ENCODE peak calls at places on chromosomes 13 and 19, in eight cellular contexts. One of them, this sample, is unnamed.
A peak's percentile ranks its signal among the peaks of the same experiment; 100 is the strongest.

GRCh38 chr13:112172641-112173171 is 105.8 kb downstream of the SOX1 start:
- DNase-seq in HL-60: no peak
- DNase-seq in ovary: no peak
- DNase-seq in hepatocyte: no peak
- DNase-seq in heart right ventricle: no peak
- DNase-seq in GM23338: no peak
- DNase-seq in AG04450: no peak
- DNase-seq in fibroblast of lung: no peak
- DNase-seq in this sample: peak; percentile 36

GRCh38 chr13:114149774-114150740 is 17.6 kb upstream of the RASA3 start:
- DNase-seq in hepatocyte: no peak
- DNase-seq in GM23338: no peak
- DNase-seq in heart right ventricle: no peak
- DNase-seq in HL-60: no peak
- DNase-seq in ovary: no peak
- DNase-seq in fibroblast of lung: no peak
- DNase-seq in AG04450: no peak
- DNase-seq in this sample: peak; percentile 53

GRCh38 chr19:44640518-44640917 is 3.2 kb upstream of the PVR start:
- DNase-seq in GM23338: no peak
- DNase-seq in AG04450: no peak
- DNase-seq in fibroblast of lung: peak; percentile 59
- DNase-seq in heart right ventricle: no peak
- DNase-seq in hepatocyte: no peak
- DNase-seq in ovary: no peak
- DNase-seq in HL-60: no peak
- DNase-seq in this sample: peak; percentile 20

GRCh38 chr19:43700368-43701015 is 15.4 kb upstream of the IRGC start:
- DNase-seq in GM23338: no peak
- DNase-seq in ovary: peak; percentile 23
- DNase-seq in fibroblast of lung: peak; percentile 85
- DNase-seq in HL-60: no peak
- DNase-seq in hepatocyte: no peak
- DNase-seq in heart right ventricle: peak; percentile 76
- DNase-seq in AG04450: peak; percentile 47
- DNase-seq in this sample: peak; percentile 43

GRCh38 chr19:944171-944567 is 18.3 kb downstream of the ARID3A start:
- DNase-seq in heart right ventricle: no peak
- DNase-seq in GM23338: no peak
- DNase-seq in hepatocyte: peak; percentile 85
- DNase-seq in HL-60: peak; percentile 66
- DNase-seq in AG04450: no peak
- DNase-seq in ovary: peak; percentile 89
- DNase-seq in fibroblast of lung: no peak
- DNase-seq in this sample: no peak

GRCh38 chr13:27666951-27667350 is 45.3 kb downstream of the POLR1D start:
- DNase-seq in AG04450: no peak
- DNase-seq in HL-60: no peak
- DNase-seq in ovary: no peak
- DNase-seq in fibroblast of lung: no peak
- DNase-seq in heart right ventricle: no peak
- DNase-seq in GM23338: no peak
- DNase-seq in hepatocyte: no peak
- DNase-seq in this sample: no peak

GRCh38 chr13:45482571-45483173 is 17.9 kb downstream of the COG3 start:
- DNase-seq in fibroblast of lung: peak; percentile 39
- DNase-seq in heart right ventricle: no peak
- DNase-seq in hepatocyte: no peak
- DNase-seq in ovary: no peak
- DNase-seq in HL-60: no peak
- DNase-seq in AG04450: no peak
- DNase-seq in GM23338: no peak
- DNase-seq in this sample: no peak

GRCh38 chr13:29704648-29705047 is 109.2 kb upstream of the SLC7A1 start:
- DNase-seq in hepatocyte: no peak
- DNase-seq in AG04450: no peak
- DNase-seq in HL-60: no peak
- DNase-seq in fibroblast of lung: peak; percentile 24
- DNase-seq in GM23338: no peak
- DNase-seq in ovary: no peak
- DNase-seq in heart right ventricle: no peak
- DNase-seq in this sample: no peak

GRCh38 chr13:100269837-100270236 is 180.9 kb downstream of the PCCA start:
- DNase-seq in fibroblast of lung: peak; percentile 61
- DNase-seq in heart right ventricle: peak; percentile 67
- DNase-seq in ovary: peak; percentile 69
- DNase-seq in hepatocyte: no peak
- DNase-seq in HL-60: no peak
- DNase-seq in AG04450: peak; percentile 34
- DNase-seq in GM23338: no peak
- DNase-seq in this sample: peak; percentile 69

GRCh38 chr19:812049-812816 is 9.5 kb downstream of the PLPPR3 start:
- DNase-seq in heart right ventricle: no peak
- DNase-seq in AG04450: no peak
- DNase-seq in hepatocyte: no peak
- DNase-seq in ovary: no peak
- DNase-seq in fibroblast of lung: no peak
- DNase-seq in HL-60: peak; percentile 91
- DNase-seq in GM23338: peak; percentile 53
- DNase-seq in this sample: no peak

GRCh38 chr13:33100876-33101275 is 84.7 kb downstream of the KL start:
- DNase-seq in AG04450: no peak
- DNase-seq in hepatocyte: no peak
- DNase-seq in GM23338: no peak
- DNase-seq in ovary: no peak
- DNase-seq in heart right ventricle: no peak
- DNase-seq in HL-60: no peak
- DNase-seq in fibroblast of lung: no peak
- DNase-seq in this sample: no peak

GRCh38 chr13:91699863-91700262 is 301.4 kb downstream of the GPC5 start:
- DNase-seq in GM23338: no peak
- DNase-seq in fibroblast of lung: no peak
- DNase-seq in AG04450: no peak
- DNase-seq in heart right ventricle: no peak
- DNase-seq in hepatocyte: no peak
- DNase-seq in HL-60: no peak
- DNase-seq in ovary: no peak
- DNase-seq in this sample: no peak

GRCh38 chr19:3979674-3980352 is 5.5 kb downstream of the EEF2 start:
- DNase-seq in hepatocyte: no peak
- DNase-seq in heart right ventricle: no peak
- DNase-seq in fibroblast of lung: no peak
- DNase-seq in AG04450: no peak
- DNase-seq in GM23338: no peak
- DNase-seq in HL-60: no peak
- DNase-seq in ovary: peak; percentile 30
- DNase-seq in this sample: peak; percentile 56

GRCh38 chr19:5580116-5580515 is 12.4 kb upstream of the TINCR start:
- DNase-seq in HL-60: no peak
- DNase-seq in hepatocyte: no peak
- DNase-seq in GM23338: no peak
- DNase-seq in AG04450: no peak
- DNase-seq in fibroblast of lung: no peak
- DNase-seq in heart right ventricle: no peak
- DNase-seq in ovary: no peak
- DNase-seq in this sample: no peak

GRCh38 chr19:57903298-57904174 is 12.9 kb downstream of the ZNF417 start:
- DNase-seq in GM23338: peak; percentile 73
- DNase-seq in heart right ventricle: no peak
- DNase-seq in AG04450: no peak
- DNase-seq in HL-60: no peak
- DNase-seq in ovary: no peak
- DNase-seq in fibroblast of lung: peak; percentile 21
- DNase-seq in hepatocyte: peak; percentile 46
- DNase-seq in this sample: no peak

GRCh38 chr19:38056646-38057045 is 149.6 kb downstream of the SIPA1L3 start:
- DNase-seq in ovary: no peak
- DNase-seq in HL-60: no peak
- DNase-seq in heart right ventricle: no peak
- DNase-seq in AG04450: no peak
- DNase-seq in hepatocyte: no peak
- DNase-seq in GM23338: no peak
- DNase-seq in fibroblast of lung: no peak
- DNase-seq in this sample: no peak

GRCh38 chr19:38055040-38055439 is 148.0 kb downstream of the SIPA1L3 start:
- DNase-seq in fibroblast of lung: no peak
- DNase-seq in hepatocyte: no peak
- DNase-seq in ovary: no peak
- DNase-seq in HL-60: no peak
- DNase-seq in AG04450: no peak
- DNase-seq in heart right ventricle: no peak
- DNase-seq in GM23338: peak; percentile 53
- DNase-seq in this sample: no peak

GRCh38 chr19:38057954-38058690 is 151.1 kb downstream of the SIPA1L3 start:
- DNase-seq in hepatocyte: peak; percentile 28
- DNase-seq in ovary: no peak
- DNase-seq in HL-60: no peak
- DNase-seq in GM23338: no peak
- DNase-seq in fibroblast of lung: no peak
- DNase-seq in heart right ventricle: no peak
- DNase-seq in AG04450: no peak
- DNase-seq in this sample: peak; percentile 55

GRCh38 chr19:38059897-38060296 is 152.9 kb downstream of the SIPA1L3 start:
- DNase-seq in heart right ventricle: no peak
- DNase-seq in GM23338: no peak
- DNase-seq in AG04450: no peak
- DNase-seq in fibroblast of lung: no peak
- DNase-seq in HL-60: peak; percentile 49
- DNase-seq in hepatocyte: no peak
- DNase-seq in ovary: no peak
- DNase-seq in this sample: no peak

DNA sequence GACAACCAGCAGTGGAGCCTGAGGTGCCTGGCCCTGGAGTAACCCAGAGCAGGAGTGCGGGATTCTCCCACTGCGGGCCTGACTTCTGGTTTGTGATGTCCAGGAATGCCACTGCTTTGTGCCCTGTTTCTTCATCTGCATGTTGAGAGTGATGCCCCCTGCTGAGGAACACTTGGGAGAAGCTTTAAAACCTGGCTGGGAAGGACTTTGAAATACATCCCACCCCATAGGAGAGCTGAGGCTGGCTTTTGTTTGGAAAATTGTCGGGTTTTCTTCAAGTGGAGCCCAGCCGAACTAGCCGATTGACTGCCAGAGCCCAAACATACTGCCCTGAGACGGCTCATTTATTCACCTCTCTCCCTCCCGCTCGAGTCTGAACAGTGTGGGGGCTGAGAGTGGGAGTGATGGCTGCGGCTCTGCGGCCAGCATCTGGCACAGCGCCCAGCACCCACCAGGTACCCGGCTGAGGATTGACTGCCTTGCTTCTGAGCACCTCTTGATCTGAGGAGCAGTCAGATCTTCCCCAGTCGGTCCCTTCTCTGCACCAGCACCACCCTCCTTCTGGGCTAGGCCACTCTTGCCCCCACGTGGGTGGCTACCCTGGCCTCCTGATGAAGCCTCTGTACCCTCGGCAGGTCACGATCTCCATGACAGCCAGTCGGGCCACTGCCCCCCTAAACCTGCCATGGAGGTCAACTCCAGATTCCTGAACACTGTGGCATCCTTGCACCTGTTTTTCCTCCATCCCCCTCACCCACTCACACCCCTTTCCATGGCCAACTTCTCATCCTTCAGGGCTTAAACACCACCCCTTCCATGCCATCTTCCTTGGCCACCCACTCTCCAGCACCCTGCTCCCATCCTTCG is 148.9 kb downstream of the SIPA1L3 start:
- DNase-seq in heart right ventricle: no peak
- DNase-seq in hepatocyte: no peak
- DNase-seq in HL-60: no peak
- DNase-seq in GM23338: peak; percentile 69
- DNase-seq in AG04450: no peak
- DNase-seq in ovary: no peak
- DNase-seq in fibroblast of lung: no peak
- DNase-seq in this sample: no peak
- TF ChIP-seq CTCF in heart right ventricle: no peak
- TF ChIP-seq CTCF in hepatocyte: no peak
- TF ChIP-seq CTCF in HL-60: no peak
- TF ChIP-seq CTCF in GM23338: no peak
- TF ChIP-seq CTCF in AG04450: peak; percentile 25
- TF ChIP-seq CTCF in ovary: no peak
- TF ChIP-seq CTCF in fibroblast of lung: no peak
- TF ChIP-seq CTCF in this sample: no peak

GRCh38 chr19:41872384-41872774 is 4.7 kb upstream of the CD79A start:
- DNase-seq in AG04450: no peak
- DNase-seq in ovary: no peak
- DNase-seq in GM23338: no peak
- DNase-seq in hepatocyte: no peak
- DNase-seq in fibroblast of lung: no peak
- DNase-seq in HL-60: no peak
- DNase-seq in heart right ventricle: no peak
- DNase-seq in this sample: no peak
- H3K27ac ChIP-seq in AG04450: no peak overlapping the region
- H3K27ac ChIP-seq in ovary: no peak overlapping the region
- H3K27ac ChIP-seq in GM23338: peak overlapping the region; percentile 98
- H3K27ac ChIP-seq in hepatocyte: no peak overlapping the region
- H3K27ac ChIP-seq in fibroblast of lung: no peak overlapping the region
- H3K27ac ChIP-seq in HL-60: peak overlapping the region; percentile 72
- H3K27ac ChIP-seq in heart right ventricle: peak overlapping the region; percentile 21
- H3K27ac ChIP-seq in this sample: no peak overlapping the region

GRCh38 chr13:74027161-74027779 is 106.9 kb downstream of the KLF12 start:
- DNase-seq in fibroblast of lung: no peak
- DNase-seq in AG04450: no peak
- DNase-seq in HL-60: no peak
- DNase-seq in heart right ventricle: no peak
- DNase-seq in hepatocyte: no peak
- DNase-seq in ovary: no peak
- DNase-seq in GM23338: no peak
- DNase-seq in this sample: no peak
- TF ChIP-seq CTCF in fibroblast of lung: no peak
- TF ChIP-seq CTCF in AG04450: no peak
- TF ChIP-seq CTCF in HL-60: no peak
- TF ChIP-seq CTCF in heart right ventricle: no peak
- TF ChIP-seq CTCF in hepatocyte: no peak
- TF ChIP-seq CTCF in ovary: no peak
- TF ChIP-seq CTCF in GM23338: no peak
- TF ChIP-seq CTCF in this sample: no peak

DNA sequence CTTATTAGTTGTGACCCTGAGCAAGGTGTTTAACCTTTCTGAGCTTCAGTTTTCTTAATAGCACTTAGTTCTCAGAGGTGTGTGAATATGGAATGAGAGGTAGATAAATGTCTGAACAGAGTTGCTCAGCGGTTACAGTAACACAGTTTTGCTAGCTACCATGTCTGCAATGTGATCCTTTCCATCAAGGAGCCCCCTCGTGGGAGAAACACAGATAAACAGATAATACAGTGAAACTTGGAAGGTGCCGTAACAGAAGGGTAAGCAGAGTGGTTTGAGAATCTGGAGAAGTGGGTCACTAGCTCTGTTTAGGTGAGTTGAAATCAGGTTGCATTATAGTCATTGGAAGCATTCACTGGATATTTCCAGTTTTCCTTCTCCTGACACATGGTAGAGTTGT is 38.9 kb downstream of the IRS2 start:
- DNase-seq in hepatocyte: no peak
- DNase-seq in fibroblast of lung: no peak
- DNase-seq in GM23338: no peak
- DNase-seq in AG04450: no peak
- DNase-seq in ovary: no peak
- DNase-seq in heart right ventricle: no peak
- DNase-seq in HL-60: peak; percentile 50
- DNase-seq in this sample: no peak
- H3K27ac ChIP-seq in hepatocyte: no peak overlapping the region
- H3K27ac ChIP-seq in fibroblast of lung: no peak overlapping the region
- H3K27ac ChIP-seq in GM23338: no peak overlapping the region
- H3K27ac ChIP-seq in AG04450: no peak overlapping the region
- H3K27ac ChIP-seq in ovary: no peak overlapping the region
- H3K27ac ChIP-seq in heart right ventricle: no peak overlapping the region
- H3K27ac ChIP-seq in HL-60: no peak overlapping the region
- H3K27ac ChIP-seq in this sample: no peak overlapping the region

This sample was measured in right lobe of liver.